ENCODE peak calls at places on chromosomes 2 and 18, in nine cellular contexts. One of them, this sample, is unnamed. For H3K4me1, the result is how much of the 10 kb centered on the place peaks cover.

GRCh38 chr18:74342416-74343043 is 26.9 kb downstream of the C18orf63 start:
- DNase-seq in lung: no peak
- DNase-seq in sigmoid colon: no peak
- DNase-seq in Peyer's patch: no peak
- DNase-seq in fibroblast of lung: peak
- DNase-seq in testis: peak
- DNase-seq in heart right ventricle: no peak
- DNase-seq in tibial artery: no peak
- DNase-seq in neural progenitor cell: peak
- DNase-seq in this sample: peak

GRCh38 chr2:164109006-164109405 is 373.2 kb upstream of the FIGN start:
- DNase-seq in fibroblast of lung: no peak
- DNase-seq in sigmoid colon: no peak
- DNase-seq in heart right ventricle: no peak
- DNase-seq in testis: no peak
- DNase-seq in lung: no peak
- DNase-seq in neural progenitor cell: no peak
- DNase-seq in tibial artery: no peak
- DNase-seq in Peyer's patch: no peak
- DNase-seq in this sample: no peak

GRCh38 chr18:35481960-35482366 is 15.8 kb downstream of the INO80C start:
- DNase-seq in tibial artery: no peak
- DNase-seq in sigmoid colon: no peak
- DNase-seq in testis: no peak
- DNase-seq in fibroblast of lung: no peak
- DNase-seq in heart right ventricle: no peak
- DNase-seq in Peyer's patch: no peak
- DNase-seq in lung: no peak
- DNase-seq in neural progenitor cell: no peak
- DNase-seq in this sample: no peak

GRCh38 chr2:9317559-9317958 is 105.8 kb downstream of the ITGB1BP1 start:
- DNase-seq in heart right ventricle: no peak
- DNase-seq in testis: no peak
- DNase-seq in neural progenitor cell: no peak
- DNase-seq in sigmoid colon: no peak
- DNase-seq in fibroblast of lung: no peak
- DNase-seq in tibial artery: no peak
- DNase-seq in Peyer's patch: no peak
- DNase-seq in lung: no peak
- DNase-seq in this sample: no peak

GRCh38 chr2:36245632-36246031 is 109.9 kb upstream of the CRIM1 start:
- DNase-seq in sigmoid colon: no peak
- DNase-seq in Peyer's patch: no peak
- DNase-seq in testis: no peak
- DNase-seq in tibial artery: no peak
- DNase-seq in heart right ventricle: no peak
- DNase-seq in lung: no peak
- DNase-seq in neural progenitor cell: no peak
- DNase-seq in fibroblast of lung: no peak
- DNase-seq in this sample: no peak

GRCh38 chr2:112075490-112076260 is 20.6 kb downstream of the TMEM87B start:
- DNase-seq in fibroblast of lung: no peak
- DNase-seq in sigmoid colon: no peak
- DNase-seq in lung: no peak
- DNase-seq in tibial artery: no peak
- DNase-seq in heart right ventricle: no peak
- DNase-seq in Peyer's patch: no peak
- DNase-seq in testis: no peak
- DNase-seq in neural progenitor cell: no peak
- DNase-seq in this sample: no peak

GRCh38 chr2:160583162-160583522 is 89.5 kb upstream of the RBMS1 start:
- DNase-seq in lung: no peak
- DNase-seq in heart right ventricle: no peak
- DNase-seq in tibial artery: no peak
- DNase-seq in sigmoid colon: no peak
- DNase-seq in Peyer's patch: no peak
- DNase-seq in neural progenitor cell: peak
- DNase-seq in testis: no peak
- DNase-seq in fibroblast of lung: peak
- DNase-seq in this sample: no peak

GRCh38 chr18:54950221-54950620 is 9.0 kb downstream of the CCDC68 start:
- DNase-seq in neural progenitor cell: no peak
- DNase-seq in heart right ventricle: no peak
- DNase-seq in fibroblast of lung: no peak
- DNase-seq in lung: no peak
- DNase-seq in tibial artery: no peak
- DNase-seq in testis: no peak
- DNase-seq in Peyer's patch: no peak
- DNase-seq in sigmoid colon: no peak
- DNase-seq in this sample: no peak

GRCh38 chr2:28615691-28616090 is 119.8 kb downstream of the PLB1 start:
- DNase-seq in tibial artery: no peak
- DNase-seq in heart right ventricle: no peak
- DNase-seq in Peyer's patch: no peak
- DNase-seq in lung: no peak
- DNase-seq in fibroblast of lung: no peak
- DNase-seq in neural progenitor cell: no peak
- DNase-seq in sigmoid colon: no peak
- DNase-seq in testis: no peak
- DNase-seq in this sample: no peak

GRCh38 chr2:28613616-28614501 is 118.0 kb downstream of the PLB1 start:
- DNase-seq in tibial artery: no peak
- DNase-seq in neural progenitor cell: peak
- DNase-seq in sigmoid colon: no peak
- DNase-seq in fibroblast of lung: peak
- DNase-seq in testis: no peak
- DNase-seq in heart right ventricle: no peak
- DNase-seq in Peyer's patch: no peak
- DNase-seq in lung: no peak
- DNase-seq in this sample: peak

GRCh38 chr2:28610583-28611201 is 114.8 kb downstream of the PLB1 start:
- DNase-seq in sigmoid colon: no peak
- DNase-seq in Peyer's patch: no peak
- DNase-seq in testis: no peak
- DNase-seq in lung: no peak
- DNase-seq in heart right ventricle: no peak
- DNase-seq in tibial artery: peak
- DNase-seq in fibroblast of lung: peak
- DNase-seq in neural progenitor cell: no peak
- DNase-seq in this sample: no peak

GRCh38 chr2:28612131-28612812 is 116.4 kb downstream of the PLB1 start:
- DNase-seq in heart right ventricle: no peak
- DNase-seq in testis: no peak
- DNase-seq in tibial artery: no peak
- DNase-seq in neural progenitor cell: no peak
- DNase-seq in lung: no peak
- DNase-seq in fibroblast of lung: no peak
- DNase-seq in Peyer's patch: no peak
- DNase-seq in sigmoid colon: no peak
- DNase-seq in this sample: no peak

DNA sequence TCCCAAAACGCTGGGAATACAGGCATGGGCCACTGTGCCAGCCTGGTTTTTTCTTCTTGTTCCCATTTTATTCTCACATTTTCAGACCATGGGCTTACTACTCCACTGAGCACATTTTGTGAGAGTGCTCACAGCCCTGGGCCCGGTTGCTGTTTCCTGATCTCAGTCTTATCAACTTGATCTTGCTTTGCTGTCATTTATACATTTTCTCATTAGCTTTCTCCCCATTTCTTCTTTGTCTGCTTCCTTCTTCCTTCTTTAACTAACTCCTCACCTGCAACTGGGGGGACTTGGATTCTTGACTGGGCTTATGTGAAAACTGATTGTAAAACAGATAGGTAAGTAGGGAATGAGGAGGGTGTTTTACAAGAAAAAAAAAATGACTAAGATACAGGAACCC is 117.3 kb downstream of the PLB1 start:
- DNase-seq in fibroblast of lung: no peak
- DNase-seq in testis: no peak
- DNase-seq in neural progenitor cell: no peak
- DNase-seq in sigmoid colon: no peak
- DNase-seq in tibial artery: no peak
- DNase-seq in Peyer's patch: no peak
- DNase-seq in lung: no peak
- DNase-seq in heart right ventricle: no peak
- DNase-seq in this sample: no peak
- H3K4me3 ChIP-seq in fibroblast of lung: no peak
- H3K4me3 ChIP-seq in testis: no peak
- H3K4me3 ChIP-seq in neural progenitor cell: no peak
- H3K4me3 ChIP-seq in sigmoid colon: no peak
- H3K4me3 ChIP-seq in tibial artery: no peak
- H3K4me3 ChIP-seq in Peyer's patch: no peak
- H3K4me3 ChIP-seq in lung: no peak
- H3K4me3 ChIP-seq in heart right ventricle: no peak
- H3K4me3 ChIP-seq in this sample: no peak

GRCh38 chr2:37827455-37827854 is 97.6 kb upstream of the RMDN2 start:
- DNase-seq in lung: no peak
- DNase-seq in tibial artery: no peak
- DNase-seq in neural progenitor cell: no peak
- DNase-seq in heart right ventricle: no peak
- DNase-seq in testis: no peak
- DNase-seq in Peyer's patch: no peak
- DNase-seq in sigmoid colon: no peak
- DNase-seq in fibroblast of lung: no peak
- DNase-seq in this sample: no peak

GRCh38 chr2:37826611-37827010 is 98.5 kb upstream of the RMDN2 start:
- DNase-seq in fibroblast of lung: no peak
- DNase-seq in neural progenitor cell: no peak
- DNase-seq in tibial artery: no peak
- DNase-seq in sigmoid colon: no peak
- DNase-seq in testis: no peak
- DNase-seq in heart right ventricle: no peak
- DNase-seq in lung: no peak
- DNase-seq in Peyer's patch: no peak
- DNase-seq in this sample: peak

GRCh38 chr2:37829202-37829601 is 95.9 kb upstream of the RMDN2 start:
- DNase-seq in sigmoid colon: no peak
- DNase-seq in fibroblast of lung: peak
- DNase-seq in heart right ventricle: no peak
- DNase-seq in neural progenitor cell: no peak
- DNase-seq in tibial artery: peak
- DNase-seq in lung: peak
- DNase-seq in Peyer's patch: no peak
- DNase-seq in testis: no peak
- DNase-seq in this sample: peak

GRCh38 chr2:37829616-37830385 is 95.3 kb upstream of the RMDN2 start:
- DNase-seq in Peyer's patch: no peak
- DNase-seq in neural progenitor cell: no peak
- DNase-seq in testis: no peak
- DNase-seq in fibroblast of lung: no peak
- DNase-seq in lung: no peak
- DNase-seq in tibial artery: no peak
- DNase-seq in heart right ventricle: no peak
- DNase-seq in sigmoid colon: no peak
- DNase-seq in this sample: peak

DNA sequence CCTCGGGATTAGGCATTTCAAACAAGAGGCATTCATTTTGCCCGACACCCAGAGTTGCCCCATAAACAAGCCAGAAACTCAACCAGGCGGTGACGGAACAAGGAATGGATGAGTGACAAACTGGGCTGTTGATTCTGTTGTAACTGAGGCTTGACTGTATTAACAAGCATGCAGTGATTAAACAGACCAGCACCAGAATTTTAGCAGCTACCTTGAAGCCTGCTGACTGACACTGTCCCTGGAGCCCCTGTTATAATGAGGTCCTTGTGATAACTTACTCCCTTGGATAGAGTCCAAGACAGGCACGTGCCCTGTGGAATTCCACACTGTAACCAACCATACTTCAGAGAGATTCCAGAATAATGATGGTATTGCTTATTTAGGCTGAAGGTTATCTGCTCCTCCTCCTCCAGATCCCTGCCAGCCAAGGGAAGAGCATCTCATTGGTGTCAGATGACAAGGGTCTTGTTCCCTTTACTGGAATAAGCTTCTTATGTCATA is 97.1 kb upstream of the RMDN2 start:
- DNase-seq in heart right ventricle: no peak
- DNase-seq in tibial artery: no peak
- DNase-seq in sigmoid colon: no peak
- DNase-seq in Peyer's patch: no peak
- DNase-seq in lung: no peak
- DNase-seq in fibroblast of lung: peak
- DNase-seq in testis: peak
- DNase-seq in neural progenitor cell: peak
- DNase-seq in this sample: peak
- H3K4me1 ChIP-seq in heart right ventricle: under half
- H3K4me1 ChIP-seq in tibial artery: under half
- H3K4me1 ChIP-seq in sigmoid colon: half or more
- H3K4me1 ChIP-seq in Peyer's patch: under half
- H3K4me1 ChIP-seq in lung: under half
- H3K4me1 ChIP-seq in fibroblast of lung: under half
- H3K4me1 ChIP-seq in testis: under half
- H3K4me1 ChIP-seq in neural progenitor cell: under half
- H3K4me1 ChIP-seq in this sample: half or more

GRCh38 chr2:165289069-165289468 is 49.9 kb downstream of the SCN2A start:
- DNase-seq in lung: no peak
- DNase-seq in neural progenitor cell: no peak
- DNase-seq in heart right ventricle: no peak
- DNase-seq in fibroblast of lung: no peak
- DNase-seq in testis: no peak
- DNase-seq in Peyer's patch: no peak
- DNase-seq in sigmoid colon: no peak
- DNase-seq in tibial artery: no peak
- DNase-seq in this sample: no peak

GRCh38 chr2:165295643-165296042 is 56.4 kb downstream of the SCN2A start:
- DNase-seq in testis: no peak
- DNase-seq in fibroblast of lung: no peak
- DNase-seq in neural progenitor cell: no peak
- DNase-seq in tibial artery: no peak
- DNase-seq in lung: no peak
- DNase-seq in heart right ventricle: no peak
- DNase-seq in Peyer's patch: no peak
- DNase-seq in sigmoid colon: no peak
- DNase-seq in this sample: no peak

GRCh38 chr2:165293439-165294420 is 54.5 kb downstream of the SCN2A start:
- DNase-seq in heart right ventricle: no peak
- DNase-seq in fibroblast of lung: peak
- DNase-seq in Peyer's patch: peak
- DNase-seq in testis: peak
- DNase-seq in lung: peak
- DNase-seq in neural progenitor cell: peak
- DNase-seq in tibial artery: no peak
- DNase-seq in sigmoid colon: no peak
- DNase-seq in this sample: peak

GRCh38 chr2:165294912-165295311 is 55.7 kb downstream of the SCN2A start:
- DNase-seq in testis: no peak
- DNase-seq in heart right ventricle: no peak
- DNase-seq in neural progenitor cell: no peak
- DNase-seq in Peyer's patch: no peak
- DNase-seq in lung: no peak
- DNase-seq in tibial artery: no peak
- DNase-seq in sigmoid colon: no peak
- DNase-seq in fibroblast of lung: no peak
- DNase-seq in this sample: no peak
- H3K4me3 ChIP-seq in testis: no peak
- H3K4me3 ChIP-seq in heart right ventricle: no peak
- H3K4me3 ChIP-seq in neural progenitor cell: no peak
- H3K4me3 ChIP-seq in Peyer's patch: no peak
- H3K4me3 ChIP-seq in lung: no peak
- H3K4me3 ChIP-seq in tibial artery: no peak
- H3K4me3 ChIP-seq in sigmoid colon: no peak
- H3K4me3 ChIP-seq in fibroblast of lung: peak
- H3K4me3 ChIP-seq in this sample: no peak

DNA sequence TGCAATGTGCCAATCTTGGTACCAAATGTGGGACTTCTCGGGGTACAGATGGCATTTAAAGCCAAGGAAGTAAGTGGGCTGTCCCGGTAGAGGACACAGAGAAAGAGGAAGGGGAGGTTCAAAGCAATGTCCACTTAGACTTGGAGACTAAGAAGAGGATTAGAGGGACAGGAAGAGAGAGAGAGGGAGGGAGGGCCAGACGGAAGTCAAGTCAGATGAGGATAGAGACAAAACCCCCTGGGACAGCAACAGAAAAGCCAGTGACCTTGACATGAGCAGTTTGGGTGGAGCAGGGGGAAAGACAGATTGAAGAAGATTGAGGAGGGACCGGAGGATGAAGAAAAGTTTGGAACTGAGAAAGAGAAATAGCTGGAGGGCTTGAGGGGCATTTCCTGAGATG is 164.5 kb downstream of the NCK2 start:
- DNase-seq in Peyer's patch: no peak
- DNase-seq in testis: no peak
- DNase-seq in tibial artery: no peak
- DNase-seq in lung: no peak
- DNase-seq in sigmoid colon: no peak
- DNase-seq in heart right ventricle: no peak
- DNase-seq in fibroblast of lung: no peak
- DNase-seq in neural progenitor cell: no peak
- DNase-seq in this sample: no peak
- H3K4me1 ChIP-seq in Peyer's patch: under half
- H3K4me1 ChIP-seq in testis: under half
- H3K4me1 ChIP-seq in tibial artery: under half
- H3K4me1 ChIP-seq in lung: under half
- H3K4me1 ChIP-seq in sigmoid colon: under half
- H3K4me1 ChIP-seq in heart right ventricle: under half
- H3K4me1 ChIP-seq in fibroblast of lung: under half
- H3K4me1 ChIP-seq in neural progenitor cell: under half
- H3K4me1 ChIP-seq in this sample: under half